ENCODE peak calls at places on chromosomes 1 and 21, in six cellular contexts. One of them, this sample, is unnamed.

GRCh38 chr1:119652587-119652986 is 4.5 kb upstream of the ZNF697 start:
- DNase-seq in GF-D8: no peak
- DNase-seq in NCI-H1092 treated with DMSO at 0.1 percent for 48 hours: no peak
- DNase-seq in AG20443: no peak
- DNase-seq in T-cell: no peak
- DNase-seq in AG08395: no peak
- DNase-seq in this sample: no peak

GRCh38 chr21:29334717-29335428 is 36.2 kb downstream of the BACH1 start:
- DNase-seq in GF-D8: peak
- DNase-seq in AG20443: peak
- DNase-seq in AG08395: no peak
- DNase-seq in NCI-H1092 treated with DMSO at 0.1 percent for 48 hours: no peak
- DNase-seq in T-cell: no peak
- DNase-seq in this sample: peak

GRCh38 chr1:35873243-35873642 is 9.8 kb upstream of the AGO1 start:
- DNase-seq in GF-D8: no peak
- DNase-seq in AG20443: no peak
- DNase-seq in AG08395: no peak
- DNase-seq in NCI-H1092 treated with DMSO at 0.1 percent for 48 hours: no peak
- DNase-seq in T-cell: no peak
- DNase-seq in this sample: no peak

GRCh38 chr1:110672001-110672752 is 2.6 kb downstream of the KCNA3 start:
- DNase-seq in NCI-H1092 treated with DMSO at 0.1 percent for 48 hours: peak
- DNase-seq in GF-D8: no peak
- DNase-seq in T-cell: peak
- DNase-seq in AG20443: peak
- DNase-seq in AG08395: peak
- DNase-seq in this sample: peak

GRCh38 chr1:67489643-67490042 is 59.4 kb upstream of the SERBP1 start:
- DNase-seq in GF-D8: no peak
- DNase-seq in NCI-H1092 treated with DMSO at 0.1 percent for 48 hours: peak
- DNase-seq in T-cell: no peak
- DNase-seq in AG20443: no peak
- DNase-seq in AG08395: no peak
- DNase-seq in this sample: peak

GRCh38 chr1:218735436-218735835 is 390.3 kb downstream of the TGFB2 start:
- DNase-seq in GF-D8: no peak
- DNase-seq in AG20443: peak
- DNase-seq in NCI-H1092 treated with DMSO at 0.1 percent for 48 hours: no peak
- DNase-seq in T-cell: no peak
- DNase-seq in AG08395: peak
- DNase-seq in this sample: peak

GRCh38 chr1:61097326-61097725 is 15.0 kb downstream of the NFIA start:
- DNase-seq in GF-D8: no peak
- DNase-seq in AG20443: peak
- DNase-seq in AG08395: peak
- DNase-seq in T-cell: no peak
- DNase-seq in NCI-H1092 treated with DMSO at 0.1 percent for 48 hours: no peak
- DNase-seq in this sample: peak

GRCh38 chr1:56645663-56646330 is 683 bp downstream of the PRKAA2 start:
- DNase-seq in AG08395: no peak
- DNase-seq in AG20443: peak
- DNase-seq in NCI-H1092 treated with DMSO at 0.1 percent for 48 hours: peak
- DNase-seq in GF-D8: no peak
- DNase-seq in T-cell: no peak
- DNase-seq in this sample: no peak

GRCh38 chr1:210828996-210829596 is 304.9 kb downstream of the KCNH1 start:
- DNase-seq in AG08395: no peak
- DNase-seq in GF-D8: no peak
- DNase-seq in AG20443: no peak
- DNase-seq in T-cell: no peak
- DNase-seq in NCI-H1092 treated with DMSO at 0.1 percent for 48 hours: no peak
- DNase-seq in this sample: no peak

GRCh38 chr1:36411674-36412648 is 14.3 kb upstream of the LSM10 start:
- DNase-seq in NCI-H1092 treated with DMSO at 0.1 percent for 48 hours: peak
- DNase-seq in AG08395: no peak
- DNase-seq in GF-D8: no peak
- DNase-seq in AG20443: no peak
- DNase-seq in T-cell: no peak
- DNase-seq in this sample: peak

GRCh38 chr21:38918629-38919346 is 113.1 kb downstream of the ETS2 start:
- DNase-seq in AG20443: no peak
- DNase-seq in GF-D8: no peak
- DNase-seq in AG08395: no peak
- DNase-seq in NCI-H1092 treated with DMSO at 0.1 percent for 48 hours: no peak
- DNase-seq in T-cell: no peak
- DNase-seq in this sample: no peak